ENCODE peak calls at places on chromosomes 3 and 15, in five cellular contexts. J, Z, V, Y and W are unnamed samples.

GRCh38 chr3:163916596-163917560 is 1161.4 kb downstream of the SI start:
- DNase-seq in J (no peak), V (peak), Z (peak), Y (no peak), W (no peak)

GRCh38 chr15:67196672-67197363 is 57.6 kb downstream of the AAGAB start:
- DNase-seq in Y (no peak), Z (peak), J (no peak), V (peak), W (peak)

GRCh38 chr3:27326211-27326948 is 42.8 kb downstream of the NEK10 start:
- DNase-seq in Y (no peak), J (no peak), V (peak), Z (peak), W (peak)

GRCh38 chr15:82663186-82663600 is 16.0 kb upstream of the CPEB1 start:
- DNase-seq in Y (no peak), V (peak), J (peak), Z (peak), W (peak)

GRCh38 chr3:177106184-177106583 is 91.1 kb downstream of the TBL1XR1 start:
- DNase-seq in V (no peak), Y (no peak), J (peak), Z (no peak), W (no peak)

GRCh38 chr15:59688383-59688887 is 685 bp downstream of the BNIP2 start:
- DNase-seq in Z (peak), V (no peak), J (peak), Y (no peak), W (peak)

GRCh38 chr3:39809181-39809994 is at the start of gene MYRIP:
- DNase-seq in V (no peak), Y (peak), Z (peak), J (peak), W (no peak)

GRCh38 chr15:58856090-58856489 is 77.4 kb downstream of the SLTM start:
- DNase-seq in J (no peak), Z (peak), V (peak), Y (no peak), W (peak)

GRCh38 chr3:127701281-127701792 is 28.6 kb downstream of the ABTB1 start:
- DNase-seq in V (no peak), J (no peak), Z (no peak), Y (no peak), W (no peak)

GRCh38 chr3:151789853-151790463 is 24.0 kb upstream of the AADAC start:
- DNase-seq in Z (peak), J (no peak), V (no peak), Y (no peak), W (no peak)